ENCODE peak calls at places on chromosomes 3 and 15, in eight cellular contexts. S, V, F, E, N, O, U and X are unnamed samples.

GRCh38 chr3:44045476-44046275 is 196.0 kb upstream of the TOPAZ1 start:
- DNase-seq in V (no peak), N (peak; percentile 31), S (peak; percentile 12), O (peak; percentile 26), U (no peak), E (peak; percentile 94), F (no peak), X (no peak)

GRCh38 chr3:64229903-64230302 is 4.6 kb upstream of the PRICKLE2 start:
- DNase-seq in F (no peak), O (peak; percentile 74), V (no peak), U (no peak), E (no peak), S (no peak), N (peak; percentile 81), X (no peak)

GRCh38 chr3:65521032-65521431 is 517.7 kb downstream of the MAGI1 start:
- DNase-seq in N (no peak), U (no peak), E (no peak), O (no peak), S (no peak), F (no peak), V (no peak), X (no peak)

GRCh38 chr3:30523366-30523765 is 83.0 kb upstream of the TGFBR2 start:
- DNase-seq in F (no peak), S (no peak), V (no peak), U (no peak), N (no peak), O (no peak), E (no peak), X (no peak)

GRCh38 chr15:81163961-81164800 is 30.1 kb downstream of the CFAP161 start:
- DNase-seq in E (no peak), V (peak; percentile 7), S (no peak), N (peak; percentile 91), F (no peak), O (peak; percentile 90), U (no peak), X (peak; percentile 12)

GRCh38 chr15:51312132-51312531 is 26.3 kb downstream of the CYP19A1 start:
- DNase-seq in U (no peak), S (peak; percentile 29), O (peak; percentile 39), E (no peak), F (no peak), V (no peak), N (peak; percentile 48), X (no peak)

GRCh38 chr3:98885851-98886250 is 15.6 kb downstream of the DCBLD2 start:
- DNase-seq in S (no peak), U (no peak), O (no peak), F (no peak), V (no peak), N (peak; percentile 36), E (no peak), X (no peak)

GRCh38 chr3:36295206-36295760 is 85.0 kb upstream of the STAC start:
- DNase-seq in E (no peak), S (no peak), V (no peak), F (no peak), U (no peak), N (peak; percentile 49), O (peak; percentile 45), X (no peak)

GRCh38 chr3:15051531-15051930 is 13.6 kb downstream of the MRPS25 start:
- DNase-seq in O (no peak), E (peak; percentile 41), F (no peak), V (peak; percentile 58), U (no peak), S (peak; percentile 62), N (peak; percentile 6), X (peak; percentile 63)

GRCh38 chr3:49015765-49016164 is 2.6 kb downstream of the DALRD3 start:
- DNase-seq in E (no peak), V (no peak), O (no peak), S (no peak), U (no peak), N (no peak), F (no peak), X (no peak)
- H3K27ac ChIP-seq in E (no peak overlapping the region), V (no peak overlapping the region), O (no peak overlapping the region), S (no peak overlapping the region), U (no peak overlapping the region), N (no peak overlapping the region), F (no peak overlapping the region), X (no peak overlapping the region)

GRCh38 chr3:61778095-61778494 is 216.7 kb downstream of the PTPRG start:
- DNase-seq in U (no peak), O (no peak), S (no peak), E (no peak), N (no peak), F (no peak), V (no peak), X (peak; percentile 23)
- H3K9ac ChIP-seq in U (no peak overlapping the region), O (no peak overlapping the region), S (no peak overlapping the region), E (no peak overlapping the region), N (no peak overlapping the region), F (no peak overlapping the region), V (no peak overlapping the region), X (no peak overlapping the region)

GRCh38 chr3:3675186-3675585 is 124.0 kb upstream of the LRRN1 start:
- DNase-seq in S (no peak), E (no peak), U (no peak), O (peak; percentile 71), V (no peak), N (peak; percentile 71), F (no peak), X (no peak)
- H3K27ac ChIP-seq in S (no peak overlapping the region), E (no peak overlapping the region), U (no peak overlapping the region), O (no peak overlapping the region), V (no peak overlapping the region), N (no peak overlapping the region), F (no peak overlapping the region), X (no peak overlapping the region)

GRCh38 chr15:67091966-67092677 is 26.7 kb downstream of the SMAD3 start:
- DNase-seq in E (no peak), V (no peak), N (no peak), S (no peak), U (no peak), O (no peak), F (no peak), X (peak; percentile 50)

GRCh38 chr15:67091073-67091965 is 25.9 kb downstream of the SMAD3 start:
- DNase-seq in F (no peak), N (peak; percentile 99), V (no peak), U (peak; percentile 68), S (peak; percentile 95), E (peak; percentile 55), O (peak; percentile 99), X (no peak)

GRCh38 chr15:67089218-67090193 is 24.1 kb downstream of the SMAD3 start:
- DNase-seq in U (no peak), N (peak; percentile 67), E (no peak), O (no peak), S (peak; percentile 71), V (no peak), F (no peak), X (no peak)

GRCh38 chr15:67092726-67093125 is 27.3 kb downstream of the SMAD3 start:
- DNase-seq in E (no peak), U (no peak), O (no peak), N (no peak), F (no peak), V (no peak), S (no peak), X (no peak)

DNA sequence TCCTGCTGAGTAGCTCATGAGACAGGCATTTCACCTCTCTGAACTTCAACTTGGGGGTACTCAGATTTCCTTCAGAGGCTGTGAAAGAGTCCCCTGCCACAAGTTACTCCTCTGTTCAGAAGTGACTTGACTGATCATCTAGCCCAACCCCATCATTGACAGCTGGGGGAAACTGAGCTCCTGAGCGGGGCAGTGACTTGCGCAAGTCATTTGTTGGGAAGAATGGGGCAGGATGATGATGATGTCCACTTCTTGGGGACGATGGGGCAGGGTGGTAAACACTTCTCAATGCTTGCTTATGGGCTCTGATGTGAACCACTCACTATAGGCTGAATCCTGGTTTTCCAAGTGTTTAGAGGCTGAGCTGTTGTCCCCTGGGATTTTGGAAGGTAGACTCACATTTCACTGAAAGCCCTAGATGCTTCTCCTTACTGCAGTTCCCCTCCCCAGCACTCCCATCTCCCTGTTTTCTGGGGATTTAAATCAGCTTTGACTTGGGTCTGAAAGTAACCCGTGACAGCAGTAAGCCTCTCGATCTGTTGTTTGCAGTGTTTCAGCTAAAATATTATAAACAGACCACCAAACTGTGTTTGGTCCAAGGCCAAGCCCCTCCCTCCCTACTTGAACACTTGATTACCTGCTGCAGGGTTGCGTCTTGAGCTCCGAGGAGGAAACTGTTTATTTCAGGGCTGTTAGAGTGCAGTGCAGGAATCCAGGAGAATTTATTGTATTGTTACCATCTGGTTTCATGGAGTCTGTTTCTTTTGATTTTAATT is 25.1 kb downstream of the SMAD3 start:
- DNase-seq in U (no peak), S (no peak), E (no peak), O (no peak), N (no peak), V (no peak), F (no peak), X (no peak)
- H3K9ac ChIP-seq in U (peak overlapping the region; percentile 4), S (peak overlapping the region; percentile 64), E (no peak overlapping the region), O (peak overlapping the region; percentile 63), N (no peak overlapping the region), V (no peak overlapping the region), F (no peak overlapping the region), X (no peak overlapping the region)

DNA sequence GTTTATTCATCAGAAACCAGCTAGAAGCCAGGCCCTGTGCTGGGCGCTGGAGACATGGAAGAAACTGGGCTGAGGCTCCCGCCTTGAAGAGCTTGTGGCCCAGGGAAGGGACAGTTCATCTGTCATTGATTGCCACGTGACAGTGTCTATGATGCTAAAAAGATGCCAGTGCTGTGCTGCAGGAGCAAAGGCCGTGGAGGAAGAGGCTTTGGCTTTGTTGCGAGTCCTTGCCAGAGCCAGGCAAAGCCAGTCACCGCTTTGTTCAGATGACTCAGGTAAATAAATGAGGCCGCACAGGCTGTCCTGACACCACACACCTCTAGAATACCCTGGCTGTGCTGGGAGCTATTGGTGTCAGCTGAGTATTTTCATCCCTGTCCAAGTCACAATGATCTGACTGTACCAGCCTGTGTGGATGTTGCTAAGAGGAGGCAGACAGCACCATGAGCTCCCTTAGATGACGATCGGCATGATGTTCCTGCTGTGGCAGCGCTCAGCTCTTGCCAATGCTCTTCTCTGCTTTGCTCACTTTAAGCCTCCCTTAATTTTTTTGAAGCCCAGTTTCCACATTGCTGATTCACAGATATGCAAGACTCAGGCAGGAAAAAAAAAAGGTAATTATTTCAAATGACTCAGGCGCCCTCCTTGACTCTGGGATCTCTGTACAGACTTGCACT is 77.5 kb downstream of the CCNL1 start:
- DNase-seq in F (no peak), E (no peak), V (no peak), S (peak; percentile 92), O (peak; percentile 85), U (peak; percentile 62), N (peak; percentile 89), X (no peak)
- H3K27ac ChIP-seq in F (no peak overlapping the region), E (no peak overlapping the region), V (no peak overlapping the region), S (peak overlapping the region; percentile 97), O (peak overlapping the region; percentile 64), U (peak overlapping the region; percentile 97), N (peak overlapping the region; percentile 45), X (no peak overlapping the region)